ENCODE peak calls at places on chromosomes 13 and 19, in eight cellular contexts. One of them, this sample, is unnamed.

GRCh38 chr19:35717665-35718344 is at the start of gene KMT2B:
- DNase-seq in body of pancreas: no peak
- DNase-seq in testis: no peak
- DNase-seq in transverse colon: peak
- DNase-seq in H54: peak
- DNase-seq in stomach: peak
- DNase-seq in A549: peak
- DNase-seq in uterus: peak
- DNase-seq in this sample: peak

GRCh38 chr13:78589206-78589605 is 14.1 kb downstream of the POU4F1 start:
- DNase-seq in body of pancreas: no peak
- DNase-seq in testis: peak
- DNase-seq in transverse colon: no peak
- DNase-seq in H54: no peak
- DNase-seq in stomach: no peak
- DNase-seq in A549: no peak
- DNase-seq in uterus: no peak
- DNase-seq in this sample: no peak

GRCh38 chr19:17236831-17237543 is 8.7 kb downstream of the NR2F6 start:
- DNase-seq in body of pancreas: no peak
- DNase-seq in testis: no peak
- DNase-seq in transverse colon: no peak
- DNase-seq in H54: no peak
- DNase-seq in stomach: no peak
- DNase-seq in A549: no peak
- DNase-seq in uterus: no peak
- DNase-seq in this sample: no peak

GRCh38 chr19:48739400-48739825 is 997 bp downstream of the RASIP1 start:
- DNase-seq in body of pancreas: no peak
- DNase-seq in testis: no peak
- DNase-seq in transverse colon: no peak
- DNase-seq in H54: no peak
- DNase-seq in stomach: no peak
- DNase-seq in A549: no peak
- DNase-seq in uterus: no peak
- DNase-seq in this sample: no peak

GRCh38 chr13:108345016-108345415 is 75.5 kb downstream of the TNFSF13B start:
- DNase-seq in body of pancreas: no peak
- DNase-seq in testis: no peak
- DNase-seq in transverse colon: no peak
- DNase-seq in H54: no peak
- DNase-seq in stomach: no peak
- DNase-seq in A549: no peak
- DNase-seq in uterus: no peak
- DNase-seq in this sample: no peak

GRCh38 chr19:39913682-39914333 is 20.6 kb downstream of the FCGBP start:
- DNase-seq in body of pancreas: peak
- DNase-seq in testis: no peak
- DNase-seq in transverse colon: peak
- DNase-seq in H54: no peak
- DNase-seq in stomach: peak
- DNase-seq in A549: no peak
- DNase-seq in uterus: no peak
- DNase-seq in this sample: no peak

GRCh38 chr19:38759590-38760003 is 13.7 kb downstream of the LGALS7 start:
- DNase-seq in body of pancreas: peak
- DNase-seq in testis: peak
- DNase-seq in transverse colon: peak
- DNase-seq in H54: no peak
- DNase-seq in stomach: peak
- DNase-seq in A549: no peak
- DNase-seq in uterus: no peak
- DNase-seq in this sample: no peak

GRCh38 chr13:56907766-56908165 is 233.0 kb upstream of the PRR20A start:
- DNase-seq in body of pancreas: no peak
- DNase-seq in testis: no peak
- DNase-seq in transverse colon: no peak
- DNase-seq in H54: no peak
- DNase-seq in stomach: no peak
- DNase-seq in A549: no peak
- DNase-seq in uterus: no peak
- DNase-seq in this sample: no peak

GRCh38 chr19:35977446-35978222 is 17.4 kb upstream of the SDHAF1 start:
- DNase-seq in body of pancreas: no peak
- DNase-seq in testis: no peak
- DNase-seq in transverse colon: no peak
- DNase-seq in H54: no peak
- DNase-seq in stomach: no peak
- DNase-seq in A549: peak
- DNase-seq in uterus: no peak
- DNase-seq in this sample: no peak

GRCh38 chr19:48006762-48007161 is 12.3 kb downstream of the ELSPBP1 start:
- DNase-seq in body of pancreas: no peak
- DNase-seq in testis: peak
- DNase-seq in transverse colon: no peak
- DNase-seq in H54: no peak
- DNase-seq in stomach: no peak
- DNase-seq in A549: peak
- DNase-seq in uterus: no peak
- DNase-seq in this sample: no peak

GRCh38 chr13:45280751-45281634 is 60.0 kb downstream of the TPT1 start:
- DNase-seq in body of pancreas: peak
- DNase-seq in testis: peak
- DNase-seq in transverse colon: peak
- DNase-seq in H54: peak
- DNase-seq in stomach: peak
- DNase-seq in A549: peak
- DNase-seq in uterus: peak
- DNase-seq in this sample: peak

GRCh38 chr19:16249826-16250434 is 52.2 kb downstream of the AP1M1 start:
- DNase-seq in body of pancreas: no peak
- DNase-seq in testis: no peak
- DNase-seq in transverse colon: no peak
- DNase-seq in H54: no peak
- DNase-seq in stomach: no peak
- DNase-seq in A549: no peak
- DNase-seq in uterus: no peak
- DNase-seq in this sample: no peak

GRCh38 chr13:74103970-74104555 is 30.1 kb downstream of the KLF12 start:
- DNase-seq in body of pancreas: no peak
- DNase-seq in testis: no peak
- DNase-seq in transverse colon: no peak
- DNase-seq in H54: no peak
- DNase-seq in stomach: no peak
- DNase-seq in A549: no peak
- DNase-seq in uterus: no peak
- DNase-seq in this sample: no peak

GRCh38 chr19:3314962-3315675 is 51.3 kb upstream of the NFIC start:
- DNase-seq in body of pancreas: no peak
- DNase-seq in testis: no peak
- DNase-seq in transverse colon: no peak
- DNase-seq in H54: no peak
- DNase-seq in stomach: no peak
- DNase-seq in A549: no peak
- DNase-seq in uterus: no peak
- DNase-seq in this sample: no peak

GRCh38 chr19:3313199-3313575 is 53.2 kb upstream of the NFIC start:
- DNase-seq in body of pancreas: no peak
- DNase-seq in testis: no peak
- DNase-seq in transverse colon: no peak
- DNase-seq in H54: no peak
- DNase-seq in stomach: no peak
- DNase-seq in A549: no peak
- DNase-seq in uterus: no peak
- DNase-seq in this sample: no peak

GRCh38 chr19:3316659-3317207 is 49.6 kb upstream of the NFIC start:
- DNase-seq in body of pancreas: no peak
- DNase-seq in testis: no peak
- DNase-seq in transverse colon: no peak
- DNase-seq in H54: no peak
- DNase-seq in stomach: no peak
- DNase-seq in A549: no peak
- DNase-seq in uterus: no peak
- DNase-seq in this sample: no peak

GRCh38 chr19:3316132-3316648 is 50.2 kb upstream of the NFIC start:
- DNase-seq in body of pancreas: no peak
- DNase-seq in testis: no peak
- DNase-seq in transverse colon: no peak
- DNase-seq in H54: no peak
- DNase-seq in stomach: no peak
- DNase-seq in A549: no peak
- DNase-seq in uterus: no peak
- DNase-seq in this sample: no peak

GRCh38 chr19:3315676-3315973 is 50.8 kb upstream of the NFIC start:
- DNase-seq in body of pancreas: no peak
- DNase-seq in testis: no peak
- DNase-seq in transverse colon: no peak
- DNase-seq in H54: no peak
- DNase-seq in stomach: no peak
- DNase-seq in A549: no peak
- DNase-seq in uterus: no peak
- DNase-seq in this sample: no peak
- TF ChIP-seq POLR2A in body of pancreas: no peak
- TF ChIP-seq POLR2A in testis: no peak
- TF ChIP-seq POLR2A in transverse colon: no peak
- TF ChIP-seq POLR2A in H54: no peak
- TF ChIP-seq POLR2A in stomach: no peak
- TF ChIP-seq POLR2A in A549: no peak
- TF ChIP-seq POLR2A in uterus: no peak
- TF ChIP-seq POLR2A in this sample: no peak

GRCh38 chr13:40145139-40145538 is 489.7 kb downstream of the COG6 start:
- DNase-seq in body of pancreas: no peak
- DNase-seq in testis: no peak
- DNase-seq in transverse colon: no peak
- DNase-seq in H54: no peak
- DNase-seq in stomach: no peak
- DNase-seq in A549: no peak
- DNase-seq in uterus: no peak
- DNase-seq in this sample: no peak
- TF ChIP-seq POLR2A in body of pancreas: no peak
- TF ChIP-seq POLR2A in testis: no peak
- TF ChIP-seq POLR2A in transverse colon: no peak
- TF ChIP-seq POLR2A in H54: no peak
- TF ChIP-seq POLR2A in stomach: no peak
- TF ChIP-seq POLR2A in A549: no peak
- TF ChIP-seq POLR2A in uterus: no peak
- TF ChIP-seq POLR2A in this sample: no peak

GRCh38 chr13:102589291-102589822 is 7.4 kb upstream of the TPP2 start:
- DNase-seq in body of pancreas: no peak
- DNase-seq in testis: no peak
- DNase-seq in transverse colon: no peak
- DNase-seq in H54: no peak
- DNase-seq in stomach: no peak
- DNase-seq in A549: no peak
- DNase-seq in uterus: no peak
- DNase-seq in this sample: no peak

GRCh38 chr13:102597029-102598015 is 536 bp downstream of the TPP2 start:
- DNase-seq in body of pancreas: peak
- DNase-seq in testis: peak
- DNase-seq in transverse colon: peak
- DNase-seq in H54: peak
- DNase-seq in stomach: no peak
- DNase-seq in A549: no peak
- DNase-seq in uterus: peak
- DNase-seq in this sample: peak

GRCh38 chr13:102587916-102588315 is 8.9 kb upstream of the TPP2 start:
- DNase-seq in body of pancreas: no peak
- DNase-seq in testis: no peak
- DNase-seq in transverse colon: no peak
- DNase-seq in H54: no peak
- DNase-seq in stomach: no peak
- DNase-seq in A549: no peak
- DNase-seq in uterus: no peak
- DNase-seq in this sample: no peak

GRCh38 chr13:102596147-102597028 is at the start of gene TPP2:
- DNase-seq in body of pancreas: peak
- DNase-seq in testis: peak
- DNase-seq in transverse colon: peak
- DNase-seq in H54: peak
- DNase-seq in stomach: peak
- DNase-seq in A549: peak
- DNase-seq in uterus: peak
- DNase-seq in this sample: peak

DNA sequence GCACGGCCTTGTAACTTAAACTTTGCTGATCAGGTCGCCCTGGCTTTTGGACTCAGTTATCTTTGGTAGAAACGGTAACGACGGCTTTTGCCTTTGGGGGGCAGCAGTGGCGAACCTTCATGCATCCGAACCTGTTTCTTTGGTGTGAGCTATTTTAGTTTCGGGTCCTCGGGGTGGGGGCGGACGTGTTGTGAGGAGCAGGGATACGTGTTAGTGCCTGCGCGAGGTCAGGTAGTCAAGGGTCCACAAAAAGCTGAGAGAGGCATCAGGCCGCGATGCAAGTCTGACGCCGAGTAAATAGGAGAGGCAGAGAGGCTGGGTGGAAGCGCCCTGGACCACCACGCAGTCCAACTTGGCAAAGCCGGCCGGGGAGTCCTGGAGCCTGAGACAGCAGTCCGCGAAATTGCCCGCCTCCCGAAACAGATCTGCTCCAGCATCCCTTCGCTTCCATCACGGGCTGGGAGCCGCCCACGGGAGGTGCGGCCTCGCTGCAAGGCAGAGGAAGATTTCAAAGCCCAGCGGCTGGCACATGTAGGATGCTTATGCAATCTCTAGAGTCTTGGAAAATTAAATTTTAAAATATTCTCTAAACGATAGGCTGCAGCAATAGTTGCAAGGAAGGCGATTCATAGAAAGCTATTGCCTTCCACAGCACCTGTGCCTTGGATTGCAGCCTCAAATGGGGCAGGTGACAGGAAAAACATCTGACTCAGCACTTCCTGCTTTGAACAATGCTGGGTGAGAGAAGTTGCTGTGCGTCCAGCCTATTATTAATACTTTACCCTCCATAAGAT is 4.6 kb upstream of the TPP2 start:
- DNase-seq in body of pancreas: peak
- DNase-seq in testis: peak
- DNase-seq in transverse colon: peak
- DNase-seq in H54: peak
- DNase-seq in stomach: peak
- DNase-seq in A549: peak
- DNase-seq in uterus: peak
- DNase-seq in this sample: peak
- TF ChIP-seq POLR2A in body of pancreas: no peak
- TF ChIP-seq POLR2A in testis: no peak
- TF ChIP-seq POLR2A in transverse colon: no peak
- TF ChIP-seq POLR2A in H54: no peak
- TF ChIP-seq POLR2A in stomach: no peak
- TF ChIP-seq POLR2A in A549: no peak
- TF ChIP-seq POLR2A in uterus: no peak
- TF ChIP-seq POLR2A in this sample: peak

DNA sequence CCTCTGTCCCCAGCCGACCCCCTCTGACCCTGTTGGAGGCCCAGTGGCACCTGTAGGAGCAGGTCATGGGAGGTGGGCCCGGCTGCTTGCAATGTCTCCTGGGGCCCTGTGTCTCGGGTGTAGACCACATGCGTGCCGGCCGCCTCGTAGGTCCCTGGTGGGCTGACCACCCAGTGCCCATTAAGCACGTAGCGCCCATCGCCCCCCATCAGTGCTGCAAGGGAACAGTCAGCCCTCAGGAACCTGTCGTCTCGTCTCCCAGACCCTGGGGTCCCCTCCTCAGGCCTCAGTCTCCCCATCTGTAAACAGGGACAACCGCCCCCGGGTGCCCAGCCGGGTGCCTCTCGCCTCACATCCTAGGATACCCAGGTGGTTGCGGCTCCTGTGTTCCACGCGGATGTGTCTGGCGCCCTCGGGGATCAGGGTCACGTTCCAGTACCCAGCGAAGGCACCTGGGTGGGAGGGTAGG is 5.6 kb downstream of the ADAMTSL5 start:
- DNase-seq in body of pancreas: no peak
- DNase-seq in testis: no peak
- DNase-seq in transverse colon: no peak
- DNase-seq in H54: no peak
- DNase-seq in stomach: no peak
- DNase-seq in A549: no peak
- DNase-seq in uterus: no peak
- DNase-seq in this sample: no peak
- TF ChIP-seq POLR2A in body of pancreas: no peak
- TF ChIP-seq POLR2A in testis: no peak
- TF ChIP-seq POLR2A in transverse colon: no peak
- TF ChIP-seq POLR2A in H54: no peak
- TF ChIP-seq POLR2A in stomach: no peak
- TF ChIP-seq POLR2A in A549: no peak
- TF ChIP-seq POLR2A in uterus: no peak
- TF ChIP-seq POLR2A in this sample: no peak